ENCODE peak calls at places on chromosomes 3 and 15, in five cellular contexts. F is naive thymus-derived CD8-positive, alpha-beta T cell; M is choroid plexus epithelial cell; C is nucleus accumbens; B is cerebellar nuclear complex. I is an unnamed sample.

GRCh38 chr15:66923438-66923881 is 141.9 kb upstream of the SMAD3 start:
- DNase-seq in B (no peak), M (peak; percentile 40), C (no peak), F (peak; percentile 15), I (no peak)

GRCh38 chr3:126551839-126552687 is 6.7 kb downstream of the C3orf22 start:
- DNase-seq in B (no peak), F (no peak), C (no peak), M (no peak), I (no peak)

GRCh38 chr3:3817870-3818269 is 18.6 kb downstream of the LRRN1 start:
- DNase-seq in F (no peak), B (no peak), C (no peak), M (no peak), I (no peak)

GRCh38 chr15:42152196-42152920 is 4.1 kb downstream of the PLA2G4F start:
- DNase-seq in C (peak; percentile 36), B (no peak), F (no peak), M (no peak), I (peak; percentile 46)

GRCh38 chr15:91408476-91409076 is 308.5 kb downstream of the SV2B start:
- DNase-seq in F (no peak), B (peak; percentile 24), C (no peak), M (peak; percentile 4), I (no peak)

GRCh38 chr15:90557147-90557546 is 27.4 kb downstream of the CRTC3 start:
- DNase-seq in F (peak; percentile 38), C (peak; percentile 57), M (no peak), B (no peak), I (no peak)

GRCh38 chr3:45992133-45992729 is 3.4 kb downstream of the FYCO1 start:
- DNase-seq in F (no peak), C (no peak), B (no peak), M (no peak), I (no peak)

GRCh38 chr3:126371096-126371705 is 14.0 kb upstream of the KLF15 start:
- DNase-seq in B (no peak), C (no peak), M (no peak), F (no peak), I (no peak)

GRCh38 chr3:169026543-169027181 is 636.9 kb downstream of the MECOM start:
- DNase-seq in M (peak; percentile 91), B (no peak), F (no peak), C (no peak), I (no peak)

I was measured in frontal cortex.